ENCODE peak calls at places on chromosome 10, in ten cellular contexts. R is stimulated activated CD8-positive, alpha-beta memory T cell treated with anti-CD3 and anti-CD28 coated beads, Interleukin-12 subunit alpha, Interleukin-12 subunit beta, amount 100 ng/mL, for 1 hour; E is NCI-H1694; Z is epithelial cell of esophagus; B is stimulated activated CD4-positive, alpha-beta T cell treated with anti-CD3 and anti-CD28 coated beads, Interleukin-4, amount 100 ng/mL, for 24 hours; V is WTC11; K is NCI-H460; D is right lobe of liver; T is SHP77; S is AG08395. Q is an unnamed sample.

GRCh38 chr10:677038-677437 is 12.4 kb downstream of the DIP2C start:
- DNase-seq in V (no peak), K (no peak), B (no peak), D (no peak), T (no peak), R (no peak), E (no peak), Z (no peak), S (no peak), Q (no peak)

GRCh38 chr10:52486840-52487611 is 172.9 kb downstream of the DKK1 start:
- DNase-seq in K (no peak), V (no peak), S (peak; percentile 82), T (no peak), E (no peak), D (no peak), R (no peak), B (no peak), Z (peak; percentile 89), Q (no peak)

GRCh38 chr10:125160856-125161569 is 650 bp upstream of the CTBP2 start:
- DNase-seq in D (peak; percentile 79), Z (peak; percentile 78), B (no peak), T (peak; percentile 87), V (peak; percentile 80), S (peak; percentile 84), K (peak; percentile 75), E (peak; percentile 44), R (no peak), Q (peak; percentile 90)

GRCh38 chr10:6678211-6678803 is 98.2 kb upstream of the PRKCQ start:
- DNase-seq in R (peak; percentile 52), E (peak; percentile 19), V (peak; percentile 70), D (no peak), Z (peak; percentile 59), S (peak; percentile 33), B (peak; percentile 70), T (peak; percentile 28), K (peak; percentile 39), Q (peak; percentile 43)

GRCh38 chr10:131983780-131984179 is 2.1 kb upstream of the BNIP3 start:
- DNase-seq in T (no peak), Z (peak; percentile 97), S (peak; percentile 83), R (no peak), K (peak; percentile 51), V (no peak), B (no peak), E (no peak), D (no peak), Q (no peak)

GRCh38 chr10:110170142-110170887 is 37.1 kb upstream of the MXI1 start:
- DNase-seq in V (no peak), Z (no peak), T (no peak), R (no peak), E (no peak), K (no peak), D (no peak), B (no peak), S (no peak), Q (no peak)

GRCh38 chr10:74706966-74707365 is 119.4 kb upstream of the KAT6B start:
- DNase-seq in T (no peak), B (no peak), V (no peak), K (no peak), Z (peak; percentile 66), R (no peak), E (no peak), S (no peak), D (no peak), Q (no peak)

GRCh38 chr10:3525832-3526449 is 259.1 kb downstream of the KLF6 start:
- DNase-seq in V (no peak), Z (peak; percentile 98), B (no peak), S (peak; percentile 97), T (peak; percentile 47), K (peak; percentile 55), R (no peak), E (no peak), D (no peak), Q (peak; percentile 68)

GRCh38 chr10:47165711-47166404 is 134.1 kb upstream of the GDF10 start:
- DNase-seq in S (peak; percentile 43), D (peak; percentile 73), K (no peak), R (no peak), E (no peak), V (no peak), B (peak; percentile 30), Z (peak; percentile 44), T (no peak), Q (no peak)

GRCh38 chr10:122102146-122102866 is 113.3 kb downstream of the TACC2 start:
- DNase-seq in B (no peak), E (no peak), S (no peak), V (no peak), D (no peak), Z (no peak), R (no peak), K (no peak), T (no peak), Q (no peak)

GRCh38 chr10:106816318-106817085 is 348.0 kb downstream of the SORCS1 start:
- DNase-seq in D (no peak), B (no peak), S (no peak), V (no peak), K (no peak), E (no peak), T (no peak), R (no peak), Z (no peak), Q (peak; percentile 76)

GRCh38 chr10:12482586-12482985 is 133.2 kb downstream of the CAMK1D start:
- DNase-seq in Z (no peak), S (no peak), D (no peak), B (no peak), K (no peak), T (no peak), E (no peak), V (peak; percentile 36), R (no peak), Q (no peak)

GRCh38 chr10:122780391-122780790 is 65.3 kb downstream of the CUZD1 start:
- DNase-seq in T (no peak), S (no peak), R (no peak), V (no peak), B (no peak), D (no peak), K (no peak), E (no peak), Z (peak; percentile 51), Q (no peak)

GRCh38 chr10:77675347-77675746 is 37.7 kb upstream of the KCNMA1 start:
- DNase-seq in R (no peak), E (no peak), T (no peak), B (no peak), Z (no peak), S (no peak), D (no peak), K (no peak), V (no peak), Q (no peak)

GRCh38 chr10:4254101-4254994 is 469.3 kb upstream of the KLF6 start:
- DNase-seq in E (no peak), S (peak; percentile 38), Z (peak; percentile 66), T (no peak), D (no peak), K (no peak), R (no peak), V (no peak), B (no peak), Q (no peak)

GRCh38 chr10:60480865-60481563 is 91.3 kb upstream of the ANK3 start:
- DNase-seq in R (no peak), T (no peak), V (no peak), D (no peak), Z (peak; percentile 96), K (peak; percentile 82), E (peak; percentile 84), B (no peak), S (peak; percentile 69), Q (peak; percentile 9)

GRCh38 chr10:78602201-78602917 is 466.4 kb upstream of the ZMIZ1 start:
- DNase-seq in Z (peak; percentile 11), T (no peak), B (peak; percentile 15), E (no peak), S (no peak), V (no peak), K (no peak), R (no peak), D (no peak), Q (no peak)

GRCh38 chr10:115844592-115844991 is 428.4 kb downstream of the GFRA1 start:
- DNase-seq in K (no peak), Z (no peak), V (no peak), E (no peak), S (peak; percentile 8), D (no peak), T (no peak), R (no peak), B (no peak), Q (peak; percentile 5)

GRCh38 chr10:55374917-55375316 is 573.9 kb upstream of the PCDH15 start:
- DNase-seq in R (no peak), E (no peak), K (no peak), Z (no peak), B (no peak), V (no peak), S (no peak), T (no peak), D (no peak), Q (no peak)